ENCODE peak calls at places on chromosome 21, in eight cellular contexts. T is activated naive CD4-positive, alpha-beta T cell; L is GM23248; V is activated naive CD8-positive, alpha-beta T cell treated with anti-CD3 and anti-CD28 coated beads, Interleukin-2, amount 50 U/mL, for 24 hours; M is iPS-NIHi11; G is mesendoderm; F is GM03348; S is CD4-positive, CD25-positive, alpha-beta regulatory T cell. Y is an unnamed sample.

GRCh38 chr21:33123396-33124120 is 53.6 kb downstream of the OLIG1 start:
- DNase-seq in F (no peak), T (no peak), M (no peak), V (no peak), G (peak; percentile 26), S (no peak), L (peak; percentile 13), Y (no peak)

GRCh38 chr21:31781737-31782136 is 49.8 kb upstream of the SCAF4 start:
- DNase-seq in V (no peak), G (no peak), M (no peak), T (no peak), S (no peak), L (peak; percentile 77), F (peak; percentile 44), Y (no peak)

GRCh38 chr21:23402929-23403520 is 2204.3 kb downstream of the MRPL39 start:
- DNase-seq in T (no peak), M (no peak), G (no peak), V (no peak), L (no peak), F (no peak), S (no peak), Y (no peak)

GRCh38 chr21:37965088-37965805 is 49.0 kb upstream of the KCNJ6 start:
- DNase-seq in S (no peak), M (no peak), V (no peak), T (no peak), F (no peak), G (no peak), L (no peak), Y (no peak)

GRCh38 chr21:42063578-42064521 is 7.3 kb upstream of the UMODL1 start:
- DNase-seq in F (no peak), T (no peak), M (no peak), G (no peak), L (no peak), V (peak; percentile 46), S (peak; percentile 43), Y (no peak)

GRCh38 chr21:38668501-38668900 is 137.2 kb upstream of the ETS2 start:
- DNase-seq in M (no peak), V (no peak), T (no peak), S (no peak), L (no peak), F (no peak), G (no peak), Y (no peak)

GRCh38 chr21:43361127-43361492 is 65.8 kb downstream of the SIK1 start:
- DNase-seq in F (no peak), L (peak; percentile 74), V (no peak), M (no peak), G (peak; percentile 55), S (no peak), T (no peak), Y (no peak)

GRCh38 chr21:42668193-42668592 is 14.8 kb downstream of the PDE9A start:
- DNase-seq in F (no peak), G (no peak), S (no peak), V (no peak), L (no peak), M (no peak), T (no peak), Y (no peak)

GRCh38 chr21:45511661-45512431 is 30.4 kb downstream of the SLC19A1 start:
- DNase-seq in S (no peak), G (no peak), F (no peak), V (no peak), L (no peak), T (no peak), M (no peak), Y (no peak)

GRCh38 chr21:41611966-41612606 is 104.1 kb upstream of the TMPRSS2 start:
- DNase-seq in M (peak; percentile 70), S (no peak), T (no peak), V (no peak), F (no peak), L (peak; percentile 43), G (peak; percentile 76), Y (no peak)

GRCh38 chr21:40752125-40752524 is 94.8 kb downstream of the DSCAM start:
- DNase-seq in G (peak; percentile 66), S (no peak), T (no peak), M (peak; percentile 26), V (no peak), F (no peak), L (no peak), Y (no peak)

GRCh38 chr21:27275294-27275927 is 308.5 kb upstream of the ADAMTS5 start:
- DNase-seq in M (no peak), L (peak; percentile 84), T (no peak), G (no peak), S (no peak), F (peak; percentile 66), V (no peak), Y (no peak)

GRCh38 chr21:35053356-35054096 is 4.4 kb upstream of the RUNX1 start:
- DNase-seq in V (no peak), S (no peak), F (no peak), M (no peak), L (no peak), T (no peak), G (no peak), Y (no peak)

GRCh38 chr21:15895142-15896106 is 165.6 kb downstream of the USP25 start:
- DNase-seq in S (no peak), V (no peak), L (peak; percentile 20), M (no peak), F (peak; percentile 16), T (no peak), G (no peak), Y (no peak)

GRCh38 chr21:38527737-38528136 is 29.5 kb upstream of the ERG start:
- DNase-seq in S (no peak), L (no peak), G (no peak), V (no peak), T (no peak), F (no peak), M (no peak), Y (no peak)

GRCh38 chr21:41752231-41752681 is 14.6 kb downstream of the RIPK4 start:
- DNase-seq in T (no peak), V (no peak), F (peak; percentile 85), G (peak; percentile 74), M (no peak), L (peak; percentile 91), S (no peak), Y (no peak)

GRCh38 chr21:33541105-33541711 is 709 bp downstream of the GART start:
- DNase-seq in G (peak; percentile 52), M (no peak), V (peak; percentile 30), T (no peak), L (peak; percentile 36), S (no peak), F (peak; percentile 18), Y (no peak)

GRCh38 chr21:16418663-16419062 is 688.9 kb downstream of the USP25 start:
- DNase-seq in S (no peak), V (no peak), M (no peak), G (no peak), L (no peak), F (no peak), T (no peak), Y (no peak)

GRCh38 chr21:42818328-42818749 is 61.0 kb downstream of the WDR4 start:
- DNase-seq in M (peak; percentile 58), S (peak; percentile 37), L (peak; percentile 73), T (peak; percentile 35), G (peak; percentile 56), V (peak; percentile 74), F (peak; percentile 73), Y (no peak)

GRCh38 chr21:20877976-20878375 is 120.2 kb upstream of the NCAM2 start:
- DNase-seq in F (no peak), G (no peak), T (no peak), M (no peak), V (no peak), L (no peak), S (no peak), Y (no peak)

GRCh38 chr21:26461500-26461899 is 111.6 kb downstream of the CYYR1 start:
- DNase-seq in L (peak; percentile 45), S (no peak), T (no peak), M (no peak), V (no peak), F (peak; percentile 20), G (no peak), Y (no peak)

GRCh38 chr21:45640888-45641479 is 2.5 kb upstream of the PCBP3 start:
- DNase-seq in S (no peak), V (no peak), T (no peak), G (peak; percentile 76), L (peak; percentile 87), F (peak; percentile 71), M (peak; percentile 74), Y (no peak)

GRCh38 chr21:43956667-43957030 is 55.5 kb upstream of the TRAPPC10 start:
- DNase-seq in L (no peak), G (no peak), M (no peak), V (no peak), T (no peak), F (no peak), S (no peak), Y (no peak)

GRCh38 chr21:15592271-15592860 is 137.4 kb upstream of the USP25 start:
- DNase-seq in M (peak; percentile 21), T (no peak), V (no peak), S (no peak), G (peak; percentile 24), F (peak; percentile 50), L (peak; percentile 56), Y (no peak)

GRCh38 chr21:38505654-38506523 is 7.6 kb upstream of the ERG start:
- DNase-seq in G (peak; percentile 78), M (peak; percentile 37), L (peak; percentile 84), V (no peak), F (peak; percentile 80), S (no peak), T (no peak), Y (no peak)

GRCh38 chr21:32315511-32316362 is 17.1 kb downstream of the MRAP start:
- DNase-seq in S (no peak), V (no peak), L (no peak), F (no peak), G (no peak), T (no peak), M (no peak), Y (no peak)

GRCh38 chr21:42461881-42462877 is 33.8 kb downstream of the RSPH1 start:
- DNase-seq in L (no peak), V (no peak), M (no peak), G (peak; percentile 90), S (no peak), F (no peak), T (no peak), Y (no peak)

GRCh38 chr21:33383056-33383888 is 19.9 kb upstream of the IFNGR2 start:
- DNase-seq in F (peak; percentile 60), S (peak; percentile 70), G (no peak), M (no peak), V (peak; percentile 81), L (peak; percentile 88), T (peak; percentile 26), Y (peak; percentile 48)

GRCh38 chr21:43731476-43731875 is 12.5 kb downstream of the PDXK start:
- DNase-seq in T (no peak), S (no peak), M (no peak), F (no peak), G (no peak), V (no peak), L (no peak), Y (no peak)

GRCh38 chr21:45940621-45941337 is 40.8 kb upstream of the COL6A1 start:
- DNase-seq in V (no peak), G (no peak), L (no peak), M (peak; percentile 6), F (no peak), S (no peak), T (no peak), Y (no peak)

GRCh38 chr21:37863842-37864241 is 52.4 kb downstream of the KCNJ6 start:
- DNase-seq in M (no peak), V (no peak), L (no peak), T (no peak), S (no peak), G (no peak), F (no peak), Y (no peak)

GRCh38 chr21:44083631-44084291 is 23.4 kb upstream of the PWP2 start:
- DNase-seq in T (no peak), M (no peak), F (no peak), G (no peak), S (peak; percentile 32), L (no peak), V (peak; percentile 67), Y (no peak)

GRCh38 chr21:45544449-45545235 is 2.4 kb upstream of the SLC19A1 start:
- DNase-seq in M (no peak), V (no peak), T (no peak), S (no peak), G (no peak), F (no peak), L (no peak), Y (no peak)

Y was measured in esophagus squamous epithelium.